ENCODE peak calls at places on chromosomes 6 and 20, in nine cellular contexts. S is ascending aorta, C is OCI-LY7, B is lung, R is HCT116, O is substantia nigra, K is AG04450, M is upper lobe of right lung, Y is ovary. Q is an unnamed sample.
A peak's percentile ranks its signal among the peaks of the same experiment; 100 is the strongest.

GRCh38 chr6:56838016-56838555 is 116.8 kb upstream of the BEND6 start:
- DNase-seq in Y (no peak), O (no peak), B (no peak), S (no peak), K (no peak), C (no peak), M (no peak), R (no peak), Q (no peak)

GRCh38 chr6:36839819-36840379 is 655 bp upstream of the CPNE5 start:
- DNase-seq in O (peak; percentile 44), S (no peak), C (peak; percentile 11), M (no peak), B (no peak), K (no peak), Y (peak; percentile 69), R (peak; percentile 4), Q (no peak)

GRCh38 chr6:15244605-15245360 is 1.1 kb upstream of the JARID2 start:
- DNase-seq in M (peak; percentile 90), S (peak; percentile 33), Y (peak; percentile 89), R (no peak), B (peak; percentile 74), K (no peak), C (peak; percentile 74), O (peak; percentile 79), Q (no peak)

GRCh38 chr6:8642131-8642530 is 206.8 kb upstream of the SLC35B3 start:
- DNase-seq in R (no peak), B (no peak), Y (no peak), O (no peak), S (no peak), M (no peak), K (no peak), C (no peak), Q (no peak)

GRCh38 chr6:168116446-168116974 is 37.5 kb upstream of the FRMD1 start:
- DNase-seq in O (no peak), S (no peak), K (no peak), M (no peak), Y (peak; percentile 7), C (no peak), B (no peak), R (no peak), Q (no peak)

GRCh38 chr6:169858935-169859351 is 107.5 kb downstream of the ERMARD start:
- DNase-seq in C (no peak), O (no peak), Y (no peak), B (peak; percentile 21), M (no peak), R (no peak), S (no peak), K (no peak), Q (no peak)

GRCh38 chr20:61958773-61959172 is 106.9 kb downstream of the TAF4 start:
- DNase-seq in M (peak; percentile 22), B (no peak), O (no peak), R (no peak), K (no peak), S (no peak), Y (no peak), C (no peak), Q (no peak)

GRCh38 chr6:132972971-132973370 is 158.6 kb downstream of the RPS12 start:
- DNase-seq in O (no peak), K (no peak), Y (no peak), C (no peak), R (no peak), M (no peak), S (no peak), B (no peak), Q (peak; percentile 95)

GRCh38 chr6:36973190-36973589 is 12.8 kb downstream of the MTCH1 start:
- DNase-seq in O (no peak), K (no peak), R (no peak), B (no peak), Y (no peak), S (no peak), C (no peak), M (no peak), Q (no peak)

DNA sequence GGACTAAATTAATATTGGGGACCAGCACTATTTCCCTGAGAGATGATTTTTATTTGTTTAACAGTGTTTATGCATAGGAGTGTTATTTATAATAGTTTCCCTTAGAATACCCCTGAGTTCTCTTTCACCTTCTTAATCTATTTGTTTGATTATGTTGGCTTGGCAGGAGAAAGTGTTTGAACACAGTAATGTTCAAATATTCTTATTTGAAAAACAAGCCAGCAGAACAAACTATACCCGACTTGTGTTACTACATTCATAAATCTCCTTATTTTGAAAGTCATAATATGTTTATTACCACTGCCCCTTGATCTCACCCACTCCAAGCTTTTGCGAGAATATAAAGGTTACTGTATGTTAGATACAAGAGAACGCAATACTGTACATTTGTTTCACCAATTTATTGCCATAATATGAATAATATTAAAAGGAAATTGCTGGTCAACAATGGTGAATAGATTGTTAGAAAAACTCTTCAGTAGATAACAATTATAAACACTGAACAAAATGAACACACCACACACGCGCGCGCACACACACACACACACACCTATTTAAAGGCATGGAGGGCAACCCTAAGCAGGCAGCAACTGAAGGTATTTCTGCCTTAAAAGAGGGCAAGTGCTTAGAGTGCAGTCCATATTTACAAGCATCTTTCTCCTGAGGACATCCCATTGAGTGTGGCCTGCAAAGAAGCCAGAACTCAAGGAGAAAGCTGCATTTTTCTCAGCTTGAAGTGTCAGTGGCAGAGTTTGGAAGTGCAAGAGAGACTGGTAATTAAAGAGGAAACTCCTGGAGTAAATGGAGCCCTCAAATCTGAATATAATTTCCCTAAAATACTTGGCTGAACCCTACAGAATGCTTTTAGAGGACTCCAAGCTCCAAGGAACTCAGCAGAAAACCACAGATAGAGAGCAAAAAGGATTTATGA is 279.4 kb upstream of the MAN1A1 start:
- DNase-seq in K (no peak), B (no peak), Y (no peak), O (no peak), S (no peak), C (no peak), M (no peak), R (no peak), Q (no peak)
- H3K27ac ChIP-seq in K (no peak overlapping the region), B (no peak overlapping the region), Y (no peak overlapping the region), O (no peak overlapping the region), S (no peak overlapping the region), C (no peak overlapping the region), M (no peak overlapping the region), R (no peak overlapping the region), Q (no peak overlapping the region)

GRCh38 chr6:112799889-112800288 is 452.8 kb downstream of the RFPL4B start:
- DNase-seq in M (no peak), C (no peak), K (no peak), Y (no peak), S (no peak), R (no peak), B (no peak), O (no peak), Q (no peak)

GRCh38 chr6:112801681-112802080 is 454.6 kb downstream of the RFPL4B start:
- DNase-seq in R (no peak), O (no peak), M (no peak), C (no peak), S (no peak), K (no peak), Y (no peak), B (no peak), Q (no peak)

GRCh38 chr6:112800439-112800838 is 453.3 kb downstream of the RFPL4B start:
- DNase-seq in O (no peak), M (no peak), K (no peak), C (no peak), S (no peak), B (no peak), Y (no peak), R (no peak), Q (no peak)

GRCh38 chr6:112800916-112801315 is 453.8 kb downstream of the RFPL4B start:
- DNase-seq in K (no peak), C (no peak), Y (no peak), M (no peak), R (no peak), S (no peak), B (no peak), O (no peak), Q (no peak)

DNA sequence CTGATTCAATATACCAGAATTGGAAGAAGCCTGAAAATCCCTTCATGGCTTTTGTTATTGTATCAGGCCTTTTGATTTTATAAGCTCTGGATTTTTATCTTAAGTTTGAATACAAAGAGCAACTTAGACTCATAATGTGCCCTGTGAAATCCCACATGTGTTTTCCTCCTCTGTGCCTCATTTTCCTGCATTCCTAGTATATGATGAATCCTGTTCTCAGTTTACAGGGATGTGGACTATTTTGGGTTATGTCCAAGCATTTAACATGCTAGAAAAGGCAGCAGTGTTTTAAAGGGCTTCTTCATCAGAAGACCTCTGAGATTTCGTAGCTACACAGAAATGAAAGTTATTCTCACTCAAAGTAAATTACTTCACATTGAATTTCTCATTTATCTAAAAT is 455.0 kb downstream of the RFPL4B start:
- DNase-seq in Y (no peak), R (no peak), S (no peak), K (peak; percentile 84), B (no peak), M (no peak), O (no peak), C (no peak), Q (no peak)
- H3K27ac ChIP-seq in Y (no peak overlapping the region), R (no peak overlapping the region), S (no peak overlapping the region), K (peak overlapping the region; percentile 47), B (no peak overlapping the region), M (no peak overlapping the region), O (no peak overlapping the region), C (no peak overlapping the region), Q (no peak overlapping the region)

DNA sequence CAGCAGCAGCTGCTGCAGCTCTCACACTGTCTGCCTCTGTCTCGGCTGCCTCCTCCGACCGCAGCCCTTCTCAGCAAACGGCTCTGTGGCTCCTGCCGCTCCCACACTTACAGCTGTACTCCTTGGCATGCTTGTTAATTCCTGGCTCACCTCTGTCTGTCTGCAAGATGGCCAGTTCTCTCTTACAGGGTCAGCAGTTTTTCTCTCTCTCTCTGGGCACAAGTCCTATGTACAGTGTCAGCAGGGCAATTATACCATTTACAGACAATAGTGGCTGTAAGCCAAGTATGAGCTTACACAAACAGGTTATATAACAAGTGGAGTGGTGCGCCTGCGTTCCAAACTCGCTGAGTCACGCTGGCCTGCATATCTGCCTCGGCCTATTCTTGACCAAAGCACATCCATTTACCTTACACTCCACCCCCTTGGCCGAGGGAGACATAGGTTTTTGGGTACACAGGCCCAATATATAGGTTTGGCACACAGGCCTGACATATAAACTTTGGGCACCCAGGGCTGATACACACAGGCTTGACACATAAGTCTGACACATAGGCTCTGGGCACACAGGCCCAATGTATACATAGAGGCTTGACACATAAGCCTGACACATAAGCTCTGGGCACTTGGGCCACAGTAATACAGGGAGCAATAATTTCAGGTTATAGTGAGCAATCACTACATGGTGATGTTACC is 4.4 kb downstream of the ZKSCAN3 start:
- DNase-seq in Y (peak; percentile 68), S (no peak), B (peak; percentile 68), K (no peak), R (peak; percentile 80), O (peak; percentile 12), C (peak; percentile 64), M (peak; percentile 78), Q (no peak)
- H3K27ac ChIP-seq in Y (peak overlapping the region; percentile 27), S (peak overlapping the region; percentile 76), B (no peak overlapping the region), K (peak overlapping the region; percentile 47), R (peak overlapping the region; percentile 85), O (peak overlapping the region; percentile 1), C (no peak overlapping the region), M (peak overlapping the region; percentile 88), Q (no peak overlapping the region)

DNA sequence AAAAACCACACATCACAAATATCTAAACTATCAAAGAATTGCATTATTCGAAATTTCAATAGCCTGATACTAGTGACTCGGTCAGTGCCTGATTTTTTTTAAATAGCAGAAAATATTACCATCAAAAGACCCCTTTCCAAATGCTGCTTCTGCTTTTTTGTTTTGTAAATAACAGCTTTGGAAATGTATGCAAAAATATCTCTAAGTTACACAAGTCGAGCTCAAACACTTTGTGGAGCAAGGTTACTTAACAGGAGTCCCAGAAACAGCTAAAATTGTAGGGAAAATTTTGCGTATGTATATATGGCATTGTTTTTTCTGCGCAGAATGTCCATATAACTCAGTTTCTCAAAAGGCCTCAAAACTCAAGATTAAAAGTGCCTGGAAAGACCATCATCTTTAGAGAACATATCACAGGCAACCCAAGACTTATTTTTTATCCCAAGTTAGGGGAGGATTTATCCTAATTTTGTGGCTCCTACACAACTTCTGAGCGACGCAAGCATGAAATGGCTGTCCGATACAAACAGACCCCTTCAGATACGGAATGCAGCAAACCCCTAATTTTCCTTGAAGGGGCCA is 1.4 kb downstream of the CEP85L start:
- DNase-seq in S (no peak), O (no peak), K (no peak), C (no peak), R (no peak), Y (no peak), B (no peak), M (no peak), Q (no peak)
- H3K27ac ChIP-seq in S (peak overlapping the region; percentile 99), O (peak overlapping the region; percentile 92), K (peak overlapping the region; percentile 49), C (no peak overlapping the region), R (peak overlapping the region; percentile 70), Y (peak overlapping the region; percentile 93), B (peak overlapping the region; percentile 97), M (peak overlapping the region; percentile 90), Q (no peak overlapping the region)

Q was measured in SK-N-MC.